ENCODE peak calls at places on chromosomes 4 and X, in five cellular contexts. P, D, G, L and Z are unnamed samples.

GRCh38 chrX:154032156-154032555 is 12.5 kb upstream of the IRAK1 start:
- DNase-seq in P (no peak), D (no peak), G (no peak), L (no peak), Z (no peak)

GRCh38 chr4:128220286-128221235 is 67.1 kb downstream of the PGRMC2 start:
- DNase-seq in P (no peak), D (no peak), G (peak; percentile 71), L (no peak), Z (no peak)

GRCh38 chrX:12583543-12583942 is 207.7 kb upstream of the PRPS2 start:
- DNase-seq in P (no peak), D (no peak), G (no peak), L (no peak), Z (no peak)

GRCh38 chr4:95833652-95834276 is 6.1 kb upstream of the PDHA2 start:
- DNase-seq in P (no peak), D (no peak), G (no peak), L (no peak), Z (no peak)

GRCh38 chr4:40251366-40251765 is 54.5 kb downstream of the RHOH start:
- DNase-seq in P (no peak), D (no peak), G (no peak), L (no peak), Z (no peak)

GRCh38 chrX:150683536-150684146 is 9.6 kb upstream of the MTMR1 start:
- DNase-seq in P (no peak), D (no peak), G (no peak), L (no peak), Z (no peak)

GRCh38 chr4:174629265-174629664 is 107.0 kb upstream of the HPGD start:
- DNase-seq in P (no peak), D (no peak), G (no peak), L (no peak), Z (no peak)

GRCh38 chr4:970854-971520 is 2.4 kb downstream of the DGKQ start:
- DNase-seq in P (no peak), D (no peak), G (no peak), L (no peak), Z (no peak)

GRCh38 chrX:57669961-57670360 is 10.1 kb downstream of the NLRP2B start:
- DNase-seq in P (no peak), D (no peak), G (no peak), L (no peak), Z (no peak)

GRCh38 chr4:98778206-98778605 is 119.8 kb upstream of the TSPAN5 start:
- DNase-seq in P (no peak), D (no peak), G (peak; percentile 59), L (no peak), Z (no peak)

GRCh38 chrX:51463322-51463721 is 33.1 kb downstream of the NUDT11 start:
- DNase-seq in P (no peak), D (no peak), G (no peak), L (no peak), Z (no peak)

GRCh38 chrX:124388562-124388961 is 42.2 kb downstream of the SH2D1A start:
- DNase-seq in P (no peak), D (peak; percentile 19), G (peak; percentile 46), L (no peak), Z (peak; percentile 17)

GRCh38 chr4:25993564-25994185 is 79.7 kb downstream of the SMIM20 start:
- DNase-seq in P (no peak), D (no peak), G (no peak), L (peak; percentile 67), Z (no peak)

GRCh38 chrX:17022205-17022604 is 75.7 kb downstream of the REPS2 start:
- DNase-seq in P (no peak), D (no peak), G (peak; percentile 63), L (no peak), Z (no peak)

GRCh38 chr4:47390438-47391125 is 72.9 kb downstream of the COMMD8 start:
- DNase-seq in P (no peak), D (no peak), G (no peak), L (no peak), Z (no peak)

GRCh38 chrX:123184199-123184857 is at the start of gene GRIA3:
- DNase-seq in P (no peak), D (no peak), G (peak; percentile 83), L (no peak), Z (peak; percentile 19)
- H3K4me3 ChIP-seq in P (peak within 1 kb of the TSS; percentile 62), D (peak within 1 kb of the TSS; percentile 27), G (peak within 1 kb of the TSS; percentile 75), L (peak within 1 kb of the TSS; percentile 72), Z (peak within 1 kb of the TSS; percentile 60)

GRCh38 chrX:111086521-111087127 is 9.4 kb upstream of the PAK3 start:
- DNase-seq in P (no peak), D (no peak), G (no peak), L (no peak), Z (no peak)
- H3K4me3 ChIP-seq in P (no peak overlapping the region), D (no peak overlapping the region), G (no peak overlapping the region), L (no peak overlapping the region), Z (no peak overlapping the region)

GRCh38 chrX:447052-447451 is 60.3 kb upstream of the PPP2R3B start:
- DNase-seq in P (no peak), D (no peak), G (no peak), L (no peak), Z (no peak)

GRCh38 chrX:443676-444210 is 57.0 kb upstream of the PPP2R3B start:
- DNase-seq in P (no peak), D (no peak), G (peak; percentile 12), L (no peak), Z (no peak)

GRCh38 chrX:445727-446126 is 59.0 kb upstream of the PPP2R3B start:
- DNase-seq in P (no peak), D (no peak), G (no peak), L (no peak), Z (no peak)

GRCh38 chrX:444305-444704 is 57.6 kb upstream of the PPP2R3B start:
- DNase-seq in P (no peak), D (no peak), G (no peak), L (no peak), Z (no peak)

GRCh38 chrX:446243-446642 is 59.5 kb upstream of the PPP2R3B start:
- DNase-seq in P (no peak), D (no peak), G (no peak), L (no peak), Z (no peak)
- H3K4me3 ChIP-seq in P (peak overlapping the region; percentile 14), D (no peak overlapping the region), G (no peak overlapping the region), L (no peak overlapping the region), Z (no peak overlapping the region)

GRCh38 chrX:45807572-45808425 is 607.1 kb upstream of the DIPK2B start:
- DNase-seq in P (no peak), D (no peak), G (peak; percentile 52), L (no peak), Z (no peak)
- H3K4me3 ChIP-seq in P (peak overlapping the region; percentile 28), D (no peak overlapping the region), G (no peak overlapping the region), L (peak overlapping the region; percentile 47), Z (peak overlapping the region; percentile 18)

GRCh38 chr4:54635329-54635728 is 22.4 kb upstream of the KIT start:
- DNase-seq in P (no peak), D (no peak), G (no peak), L (no peak), Z (no peak)

GRCh38 chr4:54637325-54637724 is 20.4 kb upstream of the KIT start:
- DNase-seq in P (no peak), D (no peak), G (no peak), L (no peak), Z (no peak)

GRCh38 chr4:54632537-54632936 is 25.2 kb upstream of the KIT start:
- DNase-seq in P (no peak), D (no peak), G (no peak), L (no peak), Z (no peak)
- H3K4me3 ChIP-seq in P (no peak overlapping the region), D (no peak overlapping the region), G (no peak overlapping the region), L (no peak overlapping the region), Z (no peak overlapping the region)

GRCh38 chr4:118348886-118349285 is 3.9 kb downstream of the PRSS12 start:
- DNase-seq in P (no peak), D (no peak), G (no peak), L (no peak), Z (no peak)

GRCh38 chr4:118353452-118353851 is 649 bp upstream of the PRSS12 start:
- DNase-seq in P (no peak), D (no peak), G (no peak), L (no peak), Z (no peak)

GRCh38 chr4:118351851-118352827 is 664 bp downstream of the PRSS12 start:
- DNase-seq in P (no peak), D (no peak), G (no peak), L (no peak), Z (no peak)

GRCh38 chr4:118352843-118353373 is at the start of gene PRSS12:
- DNase-seq in P (no peak), D (peak; percentile 22), G (peak; percentile 66), L (no peak), Z (no peak)

DNA sequence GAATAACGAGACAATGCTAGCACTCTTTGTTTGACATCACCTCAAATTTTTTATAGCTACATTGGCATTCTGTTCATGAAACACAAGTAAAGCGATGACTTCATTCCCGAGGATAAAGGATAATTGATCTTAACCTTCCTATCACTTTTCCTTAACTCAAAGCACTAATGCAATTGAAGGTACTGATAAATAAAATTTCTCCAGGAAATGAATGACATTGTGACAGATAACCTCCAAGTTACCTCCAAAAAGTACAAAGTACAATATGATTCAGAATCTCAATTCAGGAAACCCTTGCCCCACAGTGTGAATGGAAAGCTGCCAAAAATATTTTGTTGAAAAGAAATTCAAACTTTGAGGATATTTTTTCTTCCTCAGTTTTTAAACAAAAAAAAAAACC is 1.8 kb downstream of the PRSS12 start:
- DNase-seq in P (no peak), D (no peak), G (no peak), L (no peak), Z (no peak)
- H3K4me3 ChIP-seq in P (no peak overlapping the region), D (no peak overlapping the region), G (peak overlapping the region; percentile 71), L (no peak overlapping the region), Z (no peak overlapping the region)

GRCh38 chrX:119292445-119292844 is 56.4 kb downstream of the PGRMC1 start:
- DNase-seq in P (no peak), D (no peak), G (no peak), L (no peak), Z (no peak)
- H3K4me3 ChIP-seq in P (no peak overlapping the region), D (no peak overlapping the region), G (no peak overlapping the region), L (no peak overlapping the region), Z (no peak overlapping the region)

GRCh38 chrX:22800360-22800759 is 199.4 kb upstream of the DDX53 start:
- DNase-seq in P (no peak), D (no peak), G (peak; percentile 83), L (no peak), Z (peak; percentile 68)

GRCh38 chrX:22795680-22796079 is 204.1 kb upstream of the DDX53 start:
- DNase-seq in P (no peak), D (no peak), G (no peak), L (no peak), Z (no peak)

GRCh38 chrX:22803353-22803752 is 196.4 kb upstream of the DDX53 start:
- DNase-seq in P (no peak), D (no peak), G (no peak), L (no peak), Z (no peak)

GRCh38 chrX:22800806-22801205 is 199.0 kb upstream of the DDX53 start:
- DNase-seq in P (no peak), D (no peak), G (peak; percentile 0), L (no peak), Z (no peak)
- H3K4me3 ChIP-seq in P (no peak overlapping the region), D (no peak overlapping the region), G (no peak overlapping the region), L (no peak overlapping the region), Z (no peak overlapping the region)

GRCh38 chr4:3643518-3644433 is 111.6 kb upstream of the LRPAP1 start:
- DNase-seq in P (no peak), D (no peak), G (no peak), L (no peak), Z (no peak)
- H3K4me3 ChIP-seq in P (no peak overlapping the region), D (no peak overlapping the region), G (no peak overlapping the region), L (no peak overlapping the region), Z (no peak overlapping the region)